ENCODE peak calls at places on chromosomes 12 and 14, in seven cellular contexts. N, F, H, X, M, C and G are unnamed samples.

GRCh38 chr12:69994593-69995222 is 169.7 kb downstream of the MYRFL start:
- DNase-seq in N (no peak), C (no peak), M (no peak), H (no peak), F (no peak), X (peak), G (no peak)

GRCh38 chr14:99268776-99269510 is 3.1 kb downstream of the BCL11B start:
- DNase-seq in H (no peak), F (no peak), M (no peak), X (no peak), C (no peak), N (no peak), G (no peak)

GRCh38 chr12:56046027-56046780 is 4.5 kb downstream of the RPS26 start:
- DNase-seq in X (no peak), C (no peak), F (no peak), M (no peak), H (no peak), N (no peak), G (no peak)

GRCh38 chr12:87303396-87304012 is 725.7 kb downstream of the C12orf50 start:
- DNase-seq in H (no peak), F (no peak), N (no peak), C (no peak), X (no peak), M (no peak), G (no peak)

GRCh38 chr14:79134346-79134745 is 964.2 kb downstream of the NRXN3 start:
- DNase-seq in M (no peak), N (no peak), F (no peak), C (no peak), X (no peak), H (no peak), G (no peak)

GRCh38 chr12:116591608-116592115 is 32.5 kb downstream of the MAP1LC3B2 start:
- DNase-seq in X (no peak), M (no peak), H (no peak), F (no peak), C (no peak), N (no peak), G (no peak)

GRCh38 chr14:21011136-21011535 is 12.0 kb downstream of the SLC39A2 start:
- DNase-seq in X (no peak), N (no peak), C (no peak), H (no peak), M (no peak), F (no peak), G (no peak)

GRCh38 chr12:131035268-131035681 is 81.6 kb downstream of the ADGRD1 start:
- DNase-seq in N (no peak), H (no peak), X (no peak), C (no peak), M (no peak), F (no peak), G (no peak)